ENCODE peak calls at places on chromosomes 1 and 21, in ten cellular contexts. H is PC-3; C is IMR-90; P is T-helper 17 cell; K is cardiac muscle cell; I is ascending aorta; W is DND-41; E is heart right ventricle; U is heart left ventricle; Z is effector memory CD4-positive, alpha-beta T cell. B is an unnamed sample.

GRCh38 chr1:221141606-221142285 is 262.5 kb downstream of the HLX start:
- DNase-seq in H (no peak), C (no peak), P (no peak), K (no peak), I (no peak), W (no peak), E (no peak), U (no peak), Z (no peak), B (no peak)

GRCh38 chr21:44710756-44711326 is 531 bp downstream of the TSPEAR start:
- DNase-seq in H (no peak), C (no peak), P (no peak), K (no peak), I (peak; percentile 60), W (no peak), E (no peak), U (no peak), Z (no peak), B (peak; percentile 9)

GRCh38 chr1:4058122-4058521 is 158.1 kb upstream of the C1orf174 start:
- DNase-seq in H (no peak), C (no peak), P (no peak), K (no peak), I (peak; percentile 43), W (no peak), E (no peak), U (no peak), Z (no peak), B (no peak)

GRCh38 chr1:29777522-29777921 is 541.2 kb downstream of the PTPRU start:
- DNase-seq in H (no peak), C (no peak), P (no peak), K (no peak), I (no peak), W (no peak), E (no peak), U (no peak), Z (no peak), B (no peak)

GRCh38 chr1:62384276-62385005 is 52.4 kb upstream of the USP1 start:
- DNase-seq in H (peak; percentile 26), C (peak; percentile 86), P (no peak), K (peak; percentile 43), I (no peak), W (no peak), E (peak; percentile 28), U (no peak), Z (no peak), B (peak; percentile 79)

GRCh38 chr1:42282024-42282579 is 52.9 kb downstream of the FOXJ3 start:
- DNase-seq in H (no peak), C (peak; percentile 65), P (no peak), K (no peak), I (no peak), W (no peak), E (no peak), U (no peak), Z (no peak), B (no peak)

GRCh38 chr1:44420535-44420934 is 15.5 kb downstream of the RNF220 start:
- DNase-seq in H (no peak), C (no peak), P (no peak), K (no peak), I (no peak), W (no peak), E (no peak), U (no peak), Z (no peak), B (no peak)

GRCh38 chr1:54934869-54935268 is 45.6 kb upstream of the TMEM61 start:
- DNase-seq in H (peak; percentile 89), C (peak; percentile 96), P (no peak), K (no peak), I (no peak), W (no peak), E (no peak), U (no peak), Z (no peak), B (no peak)

GRCh38 chr1:182768973-182769372 is 20.6 kb upstream of the NPL start:
- DNase-seq in H (no peak), C (no peak), P (no peak), K (no peak), I (no peak), W (no peak), E (no peak), U (no peak), Z (no peak), B (no peak)

GRCh38 chr1:19670787-19671186 is 6.1 kb downstream of the HTR6 start:
- DNase-seq in H (no peak), C (no peak), P (no peak), K (no peak), I (no peak), W (no peak), E (no peak), U (no peak), Z (no peak), B (no peak)

DNA sequence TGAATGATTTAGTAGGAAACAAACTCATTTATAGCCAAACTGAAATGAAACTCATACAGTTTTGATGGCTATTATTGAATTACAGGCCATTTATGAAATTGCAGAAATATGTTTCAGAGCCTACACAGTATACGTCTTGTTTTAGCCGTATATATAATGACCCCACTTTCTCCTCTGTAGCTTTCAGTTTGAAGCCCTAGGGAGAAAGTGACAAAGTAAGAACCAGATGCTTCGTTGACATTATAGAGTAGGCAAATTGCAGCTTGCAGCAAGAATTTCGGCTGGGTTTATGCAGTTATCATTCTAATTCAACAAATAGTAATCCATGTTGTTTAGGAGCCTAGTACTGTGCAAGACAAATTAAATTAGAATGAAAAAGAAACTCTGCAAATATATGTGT is 836.3 kb upstream of the ADGRL4 start:
- DNase-seq in H (no peak), C (no peak), P (no peak), K (no peak), I (no peak), W (no peak), E (no peak), U (no peak), Z (no peak), B (no peak)
- H3K9me3 ChIP-seq in H (no peaks in the 10 kb centered on the region), C (no peaks in the 10 kb centered on the region), P (no peaks in the 10 kb centered on the region), K (no peaks in the 10 kb centered on the region), I (no peaks in the 10 kb centered on the region), W (no peaks in the 10 kb centered on the region), E (no peaks in the 10 kb centered on the region), U (no peaks in the 10 kb centered on the region), Z (no peaks in the 10 kb centered on the region), B (no peaks in the 10 kb centered on the region)

GRCh38 chr1:224914292-224914900 is 15.1 kb upstream of the DNAH14 start:
- DNase-seq in H (peak; percentile 7), C (peak; percentile 2), P (no peak), K (no peak), I (no peak), W (no peak), E (no peak), U (no peak), Z (no peak), B (no peak)
- H3K9me3 ChIP-seq in H (peaks cover 18% of the 10 kb centered on the region), C (peaks cover 4% of the 10 kb centered on the region), P (peaks cover 4% of the 10 kb centered on the region), K (no peaks in the 10 kb centered on the region), I (peaks cover 8% of the 10 kb centered on the region), W (peaks cover 22% of the 10 kb centered on the region), E (peaks cover 8% of the 10 kb centered on the region), U (peaks cover 30% of the 10 kb centered on the region), Z (peaks cover 17% of the 10 kb centered on the region), B (no peaks in the 10 kb centered on the region)

GRCh38 chr1:9093581-9093980 is 24.1 kb upstream of the SLC2A5 start:
- DNase-seq in H (no peak), C (no peak), P (no peak), K (no peak), I (no peak), W (no peak), E (no peak), U (no peak), Z (no peak), B (no peak)

GRCh38 chr1:9095818-9096217 is 26.4 kb upstream of the SLC2A5 start:
- DNase-seq in H (no peak), C (no peak), P (no peak), K (no peak), I (no peak), W (no peak), E (no peak), U (no peak), Z (no peak), B (no peak)

GRCh38 chr1:9097947-9098705 is 28.7 kb upstream of the SLC2A5 start:
- DNase-seq in H (no peak), C (no peak), P (no peak), K (no peak), I (no peak), W (no peak), E (no peak), U (no peak), Z (no peak), B (no peak)

GRCh38 chr1:9087411-9087810 is 18.0 kb upstream of the SLC2A5 start:
- DNase-seq in H (no peak), C (no peak), P (no peak), K (no peak), I (no peak), W (no peak), E (no peak), U (no peak), Z (no peak), B (no peak)

DNA sequence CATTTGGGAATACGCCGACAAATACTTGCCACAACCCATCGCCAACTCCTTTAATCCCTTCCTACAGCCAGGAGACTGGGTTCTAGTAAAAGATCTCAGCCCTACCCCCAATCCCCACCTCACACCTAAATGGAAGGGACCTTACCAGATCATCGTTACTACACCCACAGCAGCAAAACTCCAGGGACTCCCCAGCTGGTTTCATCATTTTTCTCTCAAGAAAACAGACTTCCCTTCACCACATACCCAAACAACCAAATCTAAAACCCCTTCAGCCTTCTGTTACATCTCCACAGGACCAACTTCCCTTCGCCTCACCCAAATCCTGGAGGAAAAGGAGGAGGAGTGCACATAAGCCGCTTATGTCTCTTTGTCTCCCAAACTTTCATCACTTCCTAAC is 23.7 kb upstream of the SLC2A5 start:
- DNase-seq in H (no peak), C (no peak), P (no peak), K (no peak), I (no peak), W (no peak), E (no peak), U (no peak), Z (no peak), B (no peak)
- H3K9me3 ChIP-seq in H (no peaks in the 10 kb centered on the region), C (peaks cover 11% of the 10 kb centered on the region), P (no peaks in the 10 kb centered on the region), K (no peaks in the 10 kb centered on the region), I (no peaks in the 10 kb centered on the region), W (no peaks in the 10 kb centered on the region), E (no peaks in the 10 kb centered on the region), U (peaks cover 9% of the 10 kb centered on the region), Z (no peaks in the 10 kb centered on the region), B (peaks cover 10% of the 10 kb centered on the region)

GRCh38 chr1:38119000-38119399 is 72.4 kb upstream of the POU3F1 start:
- DNase-seq in H (no peak), C (no peak), P (no peak), K (no peak), I (no peak), W (no peak), E (no peak), U (no peak), Z (no peak), B (peak; percentile 30)

GRCh38 chr1:38120552-38121230 is 74.1 kb upstream of the POU3F1 start:
- DNase-seq in H (peak; percentile 59), C (no peak), P (no peak), K (no peak), I (no peak), W (no peak), E (no peak), U (no peak), Z (no peak), B (no peak)

GRCh38 chr1:38123356-38123755 is 76.8 kb upstream of the POU3F1 start:
- DNase-seq in H (peak; percentile 79), C (no peak), P (no peak), K (no peak), I (no peak), W (no peak), E (no peak), U (no peak), Z (no peak), B (no peak)

GRCh38 chr1:38125016-38125415 is 78.4 kb upstream of the POU3F1 start:
- DNase-seq in H (no peak), C (no peak), P (no peak), K (no peak), I (no peak), W (no peak), E (no peak), U (no peak), Z (no peak), B (no peak)

GRCh38 chr1:38121231-38121680 is 74.7 kb upstream of the POU3F1 start:
- DNase-seq in H (no peak), C (no peak), P (no peak), K (no peak), I (no peak), W (no peak), E (no peak), U (no peak), Z (no peak), B (no peak)
- H3K9me3 ChIP-seq in H (no peaks in the 10 kb centered on the region), C (no peaks in the 10 kb centered on the region), P (no peaks in the 10 kb centered on the region), K (no peaks in the 10 kb centered on the region), I (no peaks in the 10 kb centered on the region), W (no peaks in the 10 kb centered on the region), E (no peaks in the 10 kb centered on the region), U (no peaks in the 10 kb centered on the region), Z (no peaks in the 10 kb centered on the region), B (no peaks in the 10 kb centered on the region)

B was measured in WERI-Rb-1.